ENCODE peak calls at places on chromosomes 11 and 22, in six cellular contexts. B is SK-N-SH, K is ovary, N is HepG2, Z is A549, I is upper lobe of left lung. X is an unnamed sample.

GRCh38 chr22:19872779-19873137 is 18.1 kb upstream of the GNB1L start:
- DNase-seq in I (peak), Z (no peak), N (no peak), K (peak), B (no peak), X (no peak)

GRCh38 chr11:133821776-133822175 is 23.5 kb downstream of the SPATA19 start:
- DNase-seq in I (peak), N (peak), B (peak), K (no peak), Z (peak), X (peak)

GRCh38 chr11:933002-933820 is 7.5 kb downstream of the AP2A2 start:
- DNase-seq in K (no peak), Z (no peak), N (no peak), I (no peak), B (no peak), X (no peak)

GRCh38 chr22:31080164-31080847 is 812 bp upstream of the SMTN start:
- DNase-seq in K (no peak), Z (no peak), N (no peak), I (no peak), B (peak), X (no peak)

GRCh38 chr11:57668467-57668890 is 565 bp downstream of the ZDHHC5 start:
- DNase-seq in Z (no peak), N (no peak), I (no peak), B (no peak), K (no peak), X (no peak)

GRCh38 chr11:73271936-73272679 is at the start of gene P2RY6:
- DNase-seq in I (peak), Z (peak), B (peak), N (peak), K (no peak), X (no peak)

GRCh38 chr22:21661991-21662390 is 3.8 kb upstream of the PPIL2 start:
- DNase-seq in Z (no peak), K (no peak), B (no peak), N (no peak), I (no peak), X (no peak)

GRCh38 chr22:41966607-41967240 is 2.5 kb upstream of the SEPTIN3 start:
- DNase-seq in N (peak), B (peak), K (no peak), I (peak), Z (peak), X (peak)

GRCh38 chr22:35609261-35609660 is 7.9 kb downstream of the MB start:
- DNase-seq in K (no peak), B (no peak), I (no peak), Z (no peak), N (no peak), X (no peak)

GRCh38 chr22:38162881-38163843 is 18.5 kb downstream of the PLA2G6 start:
- DNase-seq in Z (no peak), N (no peak), I (no peak), K (no peak), B (no peak), X (no peak)

GRCh38 chr11:126989942-126990715 is 10.4 kb downstream of the KIRREL3 start:
- DNase-seq in I (peak), N (peak), K (peak), B (peak), Z (peak), X (peak)

GRCh38 chr11:36238881-36239280 is 50.3 kb downstream of the COMMD9 start:
- DNase-seq in B (no peak), Z (no peak), N (no peak), K (no peak), I (no peak), X (no peak)

GRCh38 chr11:5968394-5968793 is at the start of gene OR56A5:
- DNase-seq in K (no peak), N (no peak), Z (no peak), B (no peak), I (no peak), X (no peak)

GRCh38 chr11:2312232-2313042 is 10.6 kb downstream of the TSPAN32 start:
- DNase-seq in I (no peak), B (peak), K (peak), Z (no peak), N (no peak), X (no peak)

GRCh38 chr22:36921309-36922096 is 8.1 kb downstream of the CSF2RB start:
- DNase-seq in N (no peak), B (no peak), Z (no peak), K (no peak), I (peak), X (no peak)
- TF ChIP-seq EP300 in N (no peak), B (no peak), Z (no peak), K (no peak), I (no peak), X (no peak)

GRCh38 chr11:86743223-86744118 is 56.9 kb upstream of the PRSS23 start:
- DNase-seq in K (no peak), I (peak), N (peak), B (no peak), Z (peak), X (no peak)
- TF ChIP-seq EP300 in K (no peak), I (no peak), N (peak), B (peak), Z (peak), X (peak)

DNA sequence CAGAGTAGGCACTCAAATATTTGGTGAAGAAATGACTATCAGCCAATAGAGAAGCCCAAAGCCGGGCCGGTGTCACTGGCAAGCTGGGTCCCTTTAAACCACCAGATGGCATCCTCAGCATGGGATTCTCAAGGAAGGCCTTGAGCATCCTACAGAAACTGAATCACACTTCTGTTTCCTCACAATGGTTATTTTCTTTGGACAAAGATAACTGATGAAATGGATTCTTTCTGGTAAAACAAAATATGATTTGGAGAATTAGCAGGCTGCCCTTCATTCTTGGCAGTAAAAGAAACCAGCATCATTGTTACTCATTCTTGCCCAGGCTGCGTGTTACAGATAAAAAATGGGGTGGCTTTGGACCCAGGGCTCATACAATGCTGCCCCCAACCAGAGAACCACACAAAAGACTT is 30.3 kb upstream of the ASPHD2 start:
- DNase-seq in Z (peak), N (no peak), I (peak), K (peak), B (peak), X (peak)
- TF ChIP-seq EP300 in Z (no peak), N (no peak), I (no peak), K (no peak), B (no peak), X (peak)

DNA sequence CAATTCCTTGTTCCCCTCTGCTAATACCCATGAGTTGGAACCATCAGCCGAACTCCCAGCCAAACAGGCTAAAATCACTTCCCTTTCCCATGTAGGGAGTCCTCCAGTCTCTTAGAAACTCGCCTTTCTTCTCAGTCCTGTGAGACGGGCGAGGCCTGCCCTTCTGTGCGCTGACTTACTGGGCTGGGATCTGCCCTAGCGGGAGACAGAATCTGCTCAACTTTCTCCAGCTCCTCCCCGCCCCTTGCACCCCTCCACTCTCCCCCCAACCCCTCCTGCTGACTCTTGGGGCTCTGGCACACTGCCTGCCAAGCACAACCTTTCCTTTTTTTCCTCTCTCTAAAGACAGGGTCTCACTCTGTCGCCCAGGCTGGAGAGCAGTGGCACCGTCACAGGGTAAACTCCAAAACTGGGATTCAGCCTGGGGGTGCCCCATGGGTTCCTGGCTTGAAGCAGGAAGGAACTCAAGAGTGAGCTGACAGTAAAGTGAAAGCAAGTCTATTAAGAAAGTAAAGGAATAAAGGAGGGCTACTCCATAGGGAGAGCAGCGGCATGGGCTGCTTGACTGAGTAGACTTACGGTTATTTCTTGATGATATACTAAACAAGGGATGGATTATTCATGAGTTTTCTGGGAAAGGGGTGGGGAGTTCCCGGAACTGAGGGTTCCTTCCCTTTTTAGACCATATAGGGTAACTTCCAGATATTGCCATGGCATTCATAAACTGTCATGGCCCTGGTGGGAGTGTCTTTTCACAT is 53.1 kb upstream of the EMID1 start:
- DNase-seq in K (peak), N (no peak), B (no peak), I (peak), Z (no peak), X (no peak)
- TF ChIP-seq EP300 in K (no peak), N (no peak), B (no peak), I (no peak), Z (no peak), X (no peak)

GRCh38 chr11:71395774-71396173 is 52.4 kb downstream of the DHCR7 start:
- DNase-seq in B (no peak), N (no peak), K (no peak), Z (no peak), I (no peak), X (no peak)
- TF ChIP-seq EP300 in B (no peak), N (no peak), K (no peak), Z (no peak), I (no peak), X (no peak)

GRCh38 chr22:43471186-43471585 is 59.4 kb downstream of the MPPED1 start:
- DNase-seq in I (no peak), Z (no peak), N (no peak), K (no peak), B (no peak), X (no peak)

GRCh38 chr22:43467571-43467970 is 55.8 kb downstream of the MPPED1 start:
- DNase-seq in N (no peak), I (no peak), B (no peak), Z (no peak), K (no peak), X (no peak)

GRCh38 chr22:43471606-43472135 is 59.9 kb downstream of the MPPED1 start:
- DNase-seq in I (no peak), N (no peak), B (no peak), Z (no peak), K (no peak), X (no peak)

GRCh38 chr22:43473031-43473430 is 61.2 kb downstream of the MPPED1 start:
- DNase-seq in K (no peak), Z (no peak), I (no peak), N (no peak), B (no peak), X (no peak)

GRCh38 chr22:43470218-43470617 is 58.4 kb downstream of the MPPED1 start:
- DNase-seq in I (no peak), Z (no peak), N (no peak), K (no peak), B (no peak), X (no peak)
- TF ChIP-seq EP300 in I (no peak), Z (no peak), N (no peak), K (no peak), B (no peak), X (no peak)